ENCODE peak calls at places on chromosomes 13 and 19, in ten cellular contexts. F is T-cell; A is glutamatergic neuron; H is heart left ventricle; O is RPMI7951; G is NCI-H1930; Y is activated CD8-positive, alpha-beta T cell treated with anti-CD3 and anti-CD28 coated beads for 36 hours; M is fibroblast of mammary gland; S is stimulated activated CD8-positive, alpha-beta memory T cell treated with anti-CD3 and anti-CD28 coated beads, Interleukin-7, amount 100 ng/mL, for 1 hour; N is EH. Q is an unnamed sample.

GRCh38 chr13:37023871-37024270 is 23.3 kb downstream of the EXOSC8 start:
- DNase-seq in F (no peak), A (no peak), H (no peak), O (peak; percentile 11), G (no peak), Y (no peak), M (peak; percentile 71), S (no peak), N (peak; percentile 57), Q (no peak)

GRCh38 chr13:98768522-98768921 is 16.1 kb upstream of the SLC15A1 start:
- DNase-seq in F (no peak), A (no peak), H (no peak), O (no peak), G (no peak), Y (no peak), M (peak; percentile 5), S (no peak), N (no peak), Q (no peak)

GRCh38 chr19:51082641-51083040 is at the start of gene KLK14:
- DNase-seq in F (no peak), A (no peak), H (no peak), O (no peak), G (no peak), Y (no peak), M (no peak), S (no peak), N (no peak), Q (no peak)

GRCh38 chr13:26459276-26460131 is 98.0 kb upstream of the WASF3 start:
- DNase-seq in F (no peak), A (no peak), H (peak; percentile 66), O (peak; percentile 81), G (no peak), Y (no peak), M (peak; percentile 54), S (no peak), N (peak; percentile 16), Q (no peak)

GRCh38 chr19:33698576-33699435 is 77.1 kb downstream of the CHST8 start:
- DNase-seq in F (no peak), A (no peak), H (no peak), O (no peak), G (no peak), Y (no peak), M (no peak), S (no peak), N (no peak), Q (no peak)

GRCh38 chr19:1749373-1750342 is 3.6 kb upstream of the ONECUT3 start:
- DNase-seq in F (no peak), A (peak; percentile 73), H (no peak), O (no peak), G (no peak), Y (no peak), M (no peak), S (no peak), N (no peak), Q (no peak)

GRCh38 chr19:10975374-10976036 is 14.7 kb downstream of the SMARCA4 start:
- DNase-seq in F (no peak), A (no peak), H (peak; percentile 53), O (peak; percentile 48), G (no peak), Y (no peak), M (peak; percentile 74), S (no peak), N (peak; percentile 74), Q (no peak)

GRCh38 chr19:53157601-53158000 is 1.3 kb downstream of the ZNF347 start:
- DNase-seq in F (no peak), A (peak; percentile 18), H (peak; percentile 23), O (peak; percentile 10), G (no peak), Y (no peak), M (peak; percentile 12), S (no peak), N (peak; percentile 20), Q (no peak)

GRCh38 chr19:10290439-10290875 is 705 bp downstream of the ICAM5 start:
- DNase-seq in F (no peak), A (no peak), H (no peak), O (peak; percentile 20), G (no peak), Y (peak; percentile 31), M (no peak), S (no peak), N (peak; percentile 32), Q (no peak)

GRCh38 chr13:36131215-36131930 is at the start of gene DCLK1:
- DNase-seq in F (no peak), A (peak; percentile 84), H (peak; percentile 65), O (no peak), G (peak; percentile 75), Y (no peak), M (peak; percentile 69), S (no peak), N (peak; percentile 57), Q (no peak)

GRCh38 chr19:46232029-46232428 is 2.5 kb downstream of the IGFL1 start:
- DNase-seq in F (no peak), A (no peak), H (no peak), O (no peak), G (no peak), Y (no peak), M (no peak), S (no peak), N (no peak), Q (no peak)